ENCODE peak calls at places on chromosomes 7 and 10, in five cellular contexts. O is NCI-H2029, T is ELR, R is H54, K is adipocyte. Y is an unnamed sample.
A peak's percentile ranks its signal among the peaks of the same experiment; 100 is the strongest.

GRCh38 chr7:140896996-140897395 is 27.7 kb downstream of the BRAF start:
- DNase-seq in T (no peak), O (no peak), K (no peak), R (no peak), Y (no peak)

GRCh38 chr7:45236666-45237065 is 79.1 kb downstream of the RAMP3 start:
- DNase-seq in T (peak; percentile 71), K (no peak), O (no peak), R (no peak), Y (no peak)

GRCh38 chr10:123635745-123636144 is 30.4 kb upstream of the GPR26 start:
- DNase-seq in T (no peak), K (no peak), R (no peak), O (no peak), Y (no peak)

GRCh38 chr7:30028749-30029635 is 780 bp downstream of the PLEKHA8 start:
- DNase-seq in O (no peak), R (peak; percentile 54), T (peak; percentile 59), K (peak; percentile 46), Y (no peak)

GRCh38 chr7:105345003-105345402 is 43.7 kb downstream of the SRPK2 start:
- DNase-seq in T (no peak), O (no peak), K (no peak), R (no peak), Y (no peak)

GRCh38 chr10:129891806-129892205 is 72.3 kb downstream of the EBF3 start:
- DNase-seq in T (no peak), O (no peak), K (no peak), R (no peak), Y (no peak)

GRCh38 chr10:86821600-86821999 is 65.2 kb downstream of the BMPR1A start:
- DNase-seq in K (no peak), O (no peak), T (peak; percentile 33), R (no peak), Y (no peak)

GRCh38 chr7:123652406-123652805 is 3.3 kb upstream of the LMOD2 start:
- DNase-seq in O (no peak), R (no peak), T (no peak), K (no peak), Y (no peak)

GRCh38 chr7:98165827-98166667 is 45.2 kb upstream of the BHLHA15 start:
- DNase-seq in O (peak; percentile 31), R (peak; percentile 34), K (peak; percentile 20), T (peak; percentile 42), Y (peak; percentile 61)

GRCh38 chr7:774161-775109 is 47.4 kb upstream of the PRKAR1B start:
- DNase-seq in R (peak; percentile 79), O (no peak), K (peak; percentile 68), T (peak; percentile 32), Y (no peak)

GRCh38 chr10:97058521-97058920 is 127.2 kb downstream of the SLIT1 start:
- DNase-seq in O (peak; percentile 35), R (no peak), T (no peak), K (no peak), Y (no peak)

GRCh38 chr10:134205-134742 is 981 bp upstream of the ZMYND11 start:
- DNase-seq in K (no peak), T (peak; percentile 35), R (no peak), O (no peak), Y (no peak)

GRCh38 chr7:23467731-23468720 is 2.3 kb downstream of the IGF2BP3 start:
- DNase-seq in K (peak; percentile 86), O (no peak), T (peak; percentile 84), R (peak; percentile 61), Y (no peak)

GRCh38 chr7:24715661-24716479 is 41.4 kb downstream of the GSDME start:
- DNase-seq in K (peak; percentile 44), R (peak; percentile 47), T (peak; percentile 60), O (no peak), Y (no peak)

GRCh38 chr10:55242544-55242943 is 441.5 kb upstream of the PCDH15 start:
- DNase-seq in R (no peak), T (no peak), O (no peak), K (no peak), Y (no peak)

GRCh38 chr7:94056796-94057207 is 52.6 kb upstream of the BET1 start:
- DNase-seq in T (peak; percentile 87), K (peak; percentile 63), O (no peak), R (no peak), Y (no peak)

GRCh38 chr10:100637785-100638184 is 102.0 kb downstream of the HIF1AN start:
- DNase-seq in K (no peak), R (peak; percentile 60), T (peak; percentile 52), O (no peak), Y (no peak)

GRCh38 chr7:36148422-36149065 is 4.5 kb upstream of the EEPD1 start:
- DNase-seq in K (no peak), T (no peak), O (no peak), R (no peak), Y (no peak)